ENCODE peak calls at places on chromosomes 5 and 9, in four cellular contexts. One of them, this sample, is unnamed.
A peak's percentile ranks its signal among the peaks of the same experiment; 100 is the strongest.

GRCh38 chr5:44236040-44236439 is 153.2 kb downstream of the FGF10 start:
- DNase-seq in nephron progenitor cell: no peak
- DNase-seq in WTC11: no peak
- DNase-seq in prostate gland: no peak
- DNase-seq in this sample: no peak

GRCh38 chr9:70607926-70608325 is 193.5 kb upstream of the KLF9 start:
- DNase-seq in WTC11: no peak
- DNase-seq in prostate gland: no peak
- DNase-seq in nephron progenitor cell: no peak
- DNase-seq in this sample: no peak

GRCh38 chr5:139178948-139179347 is 19.2 kb downstream of the SIL1 start:
- DNase-seq in WTC11: no peak
- DNase-seq in prostate gland: peak; percentile 40
- DNase-seq in nephron progenitor cell: no peak
- DNase-seq in this sample: peak; percentile 86

GRCh38 chr9:84137968-84138367 is 157.4 kb downstream of the RMI1 start:
- DNase-seq in prostate gland: no peak
- DNase-seq in WTC11: no peak
- DNase-seq in nephron progenitor cell: no peak
- DNase-seq in this sample: peak; percentile 28

GRCh38 chr5:72842816-72843215 is 26.4 kb downstream of the TNPO1 start:
- DNase-seq in nephron progenitor cell: no peak
- DNase-seq in WTC11: no peak
- DNase-seq in prostate gland: no peak
- DNase-seq in this sample: no peak

GRCh38 chr9:113388833-113389232 is 12.0 kb upstream of the HDHD3 start:
- DNase-seq in WTC11: no peak
- DNase-seq in nephron progenitor cell: no peak
- DNase-seq in prostate gland: no peak
- DNase-seq in this sample: peak; percentile 85

GRCh38 chr9:22214021-22214420 is 204.9 kb upstream of the CDKN2B start:
- DNase-seq in prostate gland: no peak
- DNase-seq in WTC11: no peak
- DNase-seq in nephron progenitor cell: no peak
- DNase-seq in this sample: no peak

GRCh38 chr5:98793223-98793622 is 19.8 kb downstream of the RGMB start:
- DNase-seq in prostate gland: no peak
- DNase-seq in WTC11: no peak
- DNase-seq in nephron progenitor cell: no peak
- DNase-seq in this sample: no peak

GRCh38 chr5:61784337-61784736 is 452.3 kb downstream of the ZSWIM6 start:
- DNase-seq in nephron progenitor cell: no peak
- DNase-seq in WTC11: no peak
- DNase-seq in prostate gland: no peak
- DNase-seq in this sample: no peak

GRCh38 chr9:117927354-117927753 is 223.2 kb downstream of the TLR4 start:
- DNase-seq in WTC11: peak; percentile 41
- DNase-seq in nephron progenitor cell: no peak
- DNase-seq in prostate gland: no peak
- DNase-seq in this sample: no peak

GRCh38 chr5:98741926-98742325 is 31.5 kb upstream of the RGMB start:
- DNase-seq in nephron progenitor cell: no peak
- DNase-seq in WTC11: no peak
- DNase-seq in prostate gland: no peak
- DNase-seq in this sample: no peak

GRCh38 chr9:83583151-83584014 is 39.6 kb upstream of the IDNK start:
- DNase-seq in nephron progenitor cell: peak; percentile 65
- DNase-seq in WTC11: peak; percentile 76
- DNase-seq in prostate gland: peak; percentile 21
- DNase-seq in this sample: peak; percentile 56

GRCh38 chr5:103340132-103340531 is 81.6 kb downstream of the MACIR start:
- DNase-seq in nephron progenitor cell: no peak
- DNase-seq in prostate gland: no peak
- DNase-seq in WTC11: no peak
- DNase-seq in this sample: no peak

GRCh38 chr9:93058357-93059096 is at the start of gene SUSD3:
- DNase-seq in WTC11: peak; percentile 89
- DNase-seq in prostate gland: peak; percentile 18
- DNase-seq in nephron progenitor cell: peak; percentile 86
- DNase-seq in this sample: peak; percentile 79

GRCh38 chr5:16992006-16992405 is 55.9 kb upstream of the MYO10 start:
- DNase-seq in WTC11: no peak
- DNase-seq in prostate gland: no peak
- DNase-seq in nephron progenitor cell: no peak
- DNase-seq in this sample: no peak

GRCh38 chr5:155530046-155530445 is 516.5 kb downstream of the KIF4B start:
- DNase-seq in WTC11: no peak
- DNase-seq in prostate gland: no peak
- DNase-seq in nephron progenitor cell: no peak
- DNase-seq in this sample: no peak

GRCh38 chr5:158039441-158039840 is 180.5 kb upstream of the CLINT1 start:
- DNase-seq in WTC11: no peak
- DNase-seq in nephron progenitor cell: no peak
- DNase-seq in prostate gland: no peak
- DNase-seq in this sample: no peak

GRCh38 chr5:107085572-107085971 is 585.2 kb downstream of the EFNA5 start:
- DNase-seq in nephron progenitor cell: no peak
- DNase-seq in prostate gland: no peak
- DNase-seq in WTC11: no peak
- DNase-seq in this sample: no peak

GRCh38 chr9:88418715-88419540 is 30.7 kb downstream of the SPIN1 start:
- DNase-seq in prostate gland: no peak
- DNase-seq in WTC11: no peak
- DNase-seq in nephron progenitor cell: no peak
- DNase-seq in this sample: no peak

GRCh38 chr9:87656485-87656884 is 69.4 kb upstream of the CTSL start:
- DNase-seq in prostate gland: no peak
- DNase-seq in nephron progenitor cell: no peak
- DNase-seq in WTC11: no peak
- DNase-seq in this sample: no peak

GRCh38 chr9:134040831-134041648 is 15.8 kb downstream of the BRD3OS start:
- DNase-seq in WTC11: no peak
- DNase-seq in nephron progenitor cell: no peak
- DNase-seq in prostate gland: no peak
- DNase-seq in this sample: no peak

GRCh38 chr5:117089001-117089400 is 514.4 kb upstream of the SEMA6A start:
- DNase-seq in prostate gland: no peak
- DNase-seq in nephron progenitor cell: no peak
- DNase-seq in WTC11: no peak
- DNase-seq in this sample: no peak

GRCh38 chr5:159133041-159133741 is 33.5 kb upstream of the EBF1 start:
- DNase-seq in nephron progenitor cell: no peak
- DNase-seq in prostate gland: peak; percentile 9
- DNase-seq in WTC11: no peak
- DNase-seq in this sample: no peak

GRCh38 chr5:1883925-1884637 is 1.4 kb upstream of the IRX4 start:
- DNase-seq in WTC11: no peak
- DNase-seq in nephron progenitor cell: no peak
- DNase-seq in prostate gland: no peak
- DNase-seq in this sample: no peak

GRCh38 chr5:1884638-1885475 is 2.1 kb upstream of the IRX4 start:
- DNase-seq in WTC11: no peak
- DNase-seq in prostate gland: no peak
- DNase-seq in nephron progenitor cell: peak; percentile 44
- DNase-seq in this sample: no peak

GRCh38 chr5:1881731-1882336 is 891 bp downstream of the IRX4 start:
- DNase-seq in prostate gland: no peak
- DNase-seq in WTC11: peak; percentile 44
- DNase-seq in nephron progenitor cell: peak; percentile 27
- DNase-seq in this sample: no peak

GRCh38 chr5:1882337-1883119 is at the start of gene IRX4:
- DNase-seq in prostate gland: peak; percentile 30
- DNase-seq in WTC11: peak; percentile 72
- DNase-seq in nephron progenitor cell: peak; percentile 35
- DNase-seq in this sample: no peak

DNA sequence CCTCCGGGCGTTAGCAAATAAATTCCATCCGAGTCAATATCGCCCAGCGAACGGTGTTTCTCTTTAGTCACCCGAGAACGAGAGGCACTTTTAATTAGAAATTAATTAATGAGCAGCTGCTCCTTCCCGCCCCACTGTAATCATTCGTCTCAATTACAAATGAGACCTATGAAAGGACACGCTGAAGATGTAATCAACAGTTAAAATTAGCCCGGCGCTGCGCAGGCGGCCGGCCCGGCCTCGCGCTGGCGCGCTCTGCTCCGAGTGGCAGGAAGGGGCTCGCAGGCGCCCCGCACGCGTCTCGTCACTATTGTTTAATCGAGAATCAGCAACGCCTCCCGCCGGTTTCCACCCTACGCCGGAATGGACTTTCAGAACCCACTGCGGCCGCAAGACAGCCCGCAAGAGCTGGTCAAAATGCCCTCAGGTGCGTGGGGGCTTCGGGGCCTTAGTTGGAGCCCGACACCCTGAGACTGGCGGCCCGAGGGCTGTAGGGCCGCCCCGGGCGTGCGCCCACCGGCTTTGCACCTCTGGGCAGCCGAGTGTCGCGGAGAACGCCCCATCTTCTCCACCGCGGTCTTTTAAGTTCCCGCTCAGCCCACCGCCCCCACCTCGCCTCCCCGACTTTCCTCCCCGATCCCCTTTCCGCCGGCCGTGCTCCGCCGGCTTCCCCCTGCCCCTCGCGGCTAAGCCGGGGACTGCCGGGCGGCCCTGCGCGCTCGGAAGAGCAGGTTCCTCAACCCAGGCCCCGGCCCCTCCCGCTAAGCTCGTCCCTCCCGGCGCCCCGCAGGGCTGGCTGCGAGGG is 597 bp upstream of the IRX4 start:
- DNase-seq in prostate gland: no peak
- DNase-seq in WTC11: peak; percentile 66
- DNase-seq in nephron progenitor cell: peak; percentile 59
- DNase-seq in this sample: no peak
- TF ChIP-seq CTCF in prostate gland: no peak
- TF ChIP-seq CTCF in WTC11: peak; percentile 24
- TF ChIP-seq CTCF in nephron progenitor cell: no peak
- TF ChIP-seq CTCF in this sample: no peak

GRCh38 chr9:947985-948384 is 28.5 kb upstream of the DMRT3 start:
- DNase-seq in prostate gland: no peak
- DNase-seq in WTC11: no peak
- DNase-seq in nephron progenitor cell: no peak
- DNase-seq in this sample: no peak

GRCh38 chr9:948497-948896 is 28.0 kb upstream of the DMRT3 start:
- DNase-seq in WTC11: no peak
- DNase-seq in prostate gland: no peak
- DNase-seq in nephron progenitor cell: no peak
- DNase-seq in this sample: no peak

DNA sequence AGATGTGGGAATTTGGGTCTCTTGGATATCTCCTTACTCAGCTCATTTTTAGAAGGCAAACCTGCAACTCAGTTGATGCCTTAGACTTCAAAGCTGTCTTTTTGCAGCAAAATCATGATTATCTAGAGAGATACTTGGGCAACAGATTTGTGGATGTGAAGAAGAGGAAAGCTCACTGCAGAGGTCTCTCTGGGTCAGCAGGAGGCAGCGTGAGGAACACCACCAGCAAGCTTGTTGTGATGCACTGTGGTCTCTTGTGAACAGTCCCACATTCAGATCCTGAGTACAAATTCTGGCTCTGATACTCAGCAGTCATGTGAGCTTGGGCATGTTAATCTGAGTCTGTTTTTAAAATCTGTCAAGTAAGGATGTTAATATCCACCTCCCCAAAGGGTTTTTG is 26.3 kb upstream of the DMRT3 start:
- DNase-seq in WTC11: no peak
- DNase-seq in prostate gland: no peak
- DNase-seq in nephron progenitor cell: no peak
- DNase-seq in this sample: no peak
- TF ChIP-seq CTCF in WTC11: no peak
- TF ChIP-seq CTCF in prostate gland: no peak
- TF ChIP-seq CTCF in nephron progenitor cell: no peak
- TF ChIP-seq CTCF in this sample: no peak

GRCh38 chr9:86246752-86247161 is 12.7 kb downstream of the C9orf153 start:
- DNase-seq in prostate gland: no peak
- DNase-seq in nephron progenitor cell: peak; percentile 41
- DNase-seq in WTC11: peak; percentile 12
- DNase-seq in this sample: peak; percentile 7
- TF ChIP-seq CTCF in prostate gland: no peak
- TF ChIP-seq CTCF in nephron progenitor cell: peak; percentile 20
- TF ChIP-seq CTCF in WTC11: no peak
- TF ChIP-seq CTCF in this sample: no peak

GRCh38 chr9:114908796-114909448 is 21.5 kb downstream of the TNFSF8 start:
- DNase-seq in WTC11: no peak
- DNase-seq in prostate gland: no peak
- DNase-seq in nephron progenitor cell: no peak
- DNase-seq in this sample: no peak
- TF ChIP-seq CTCF in WTC11: no peak
- TF ChIP-seq CTCF in prostate gland: no peak
- TF ChIP-seq CTCF in nephron progenitor cell: no peak
- TF ChIP-seq CTCF in this sample: no peak